ENCODE peak calls at places on chromosomes 5 and 9, in nine cellular contexts. Y is mammary epithelial cell; V is OCI-LY7; B is CD4-positive, CD25-positive, alpha-beta regulatory T cell; H is adrenal gland; K is PC-9; L is A549; P is transverse colon; O is breast epithelium. W is an unnamed sample.
A peak's percentile ranks its signal among the peaks of the same experiment; 100 is the strongest.

GRCh38 chr9:38343037-38343436 is 49.5 kb upstream of the ALDH1B1 start:
- DNase-seq in K (no peak), O (no peak), Y (no peak), H (no peak), L (no peak), P (no peak), V (no peak), B (no peak), W (no peak)

GRCh38 chr5:32552936-32553335 is 32.4 kb upstream of the SUB1 start:
- DNase-seq in L (no peak), P (no peak), H (no peak), K (no peak), V (no peak), B (no peak), O (no peak), Y (no peak), W (no peak)

GRCh38 chr9:124306098-124306735 is 48.5 kb downstream of the NEK6 start:
- DNase-seq in H (no peak), P (no peak), L (peak; percentile 75), V (no peak), O (no peak), B (no peak), K (peak; percentile 68), Y (peak; percentile 68), W (no peak)

GRCh38 chr9:93082841-93083411 is 13.1 kb upstream of the CARD19 start:
- DNase-seq in K (no peak), Y (no peak), L (no peak), B (no peak), P (no peak), V (no peak), O (peak; percentile 45), H (peak; percentile 12), W (peak; percentile 25)

GRCh38 chr5:110851357-110851756 is 112.5 kb downstream of the SLC25A46 start:
- DNase-seq in L (no peak), O (no peak), Y (peak; percentile 62), V (no peak), B (no peak), P (no peak), H (no peak), K (peak; percentile 39), W (no peak)

GRCh38 chr5:42721484-42721883 is 35.1 kb upstream of the CCDC152 start:
- DNase-seq in L (no peak), P (no peak), K (no peak), Y (no peak), H (no peak), B (no peak), V (no peak), O (no peak), W (no peak)

GRCh38 chr5:52856564-52856963 is 68.8 kb downstream of the ITGA1 start:
- DNase-seq in H (no peak), B (no peak), P (no peak), L (no peak), O (no peak), K (no peak), Y (peak; percentile 16), V (no peak), W (no peak)

GRCh38 chr5:45521067-45521466 is 175.1 kb downstream of the HCN1 start:
- DNase-seq in K (no peak), O (no peak), B (no peak), V (no peak), H (peak; percentile 42), L (peak; percentile 0), Y (no peak), P (peak; percentile 52), W (no peak)

GRCh38 chr5:132491368-132492364 is 1.1 kb upstream of the IRF1 start:
- DNase-seq in B (peak; percentile 25), O (no peak), K (no peak), H (no peak), P (peak; percentile 48), Y (no peak), V (no peak), L (no peak), W (peak; percentile 18)

GRCh38 chr9:106886111-106887046 is 23.4 kb downstream of the ZNF462 start:
- DNase-seq in L (no peak), H (no peak), P (no peak), K (no peak), O (no peak), Y (peak; percentile 89), V (no peak), B (no peak), W (no peak)

GRCh38 chr9:106885451-106885850 is 22.5 kb downstream of the ZNF462 start:
- DNase-seq in O (no peak), B (no peak), V (no peak), H (peak; percentile 56), K (no peak), Y (peak; percentile 93), L (peak; percentile 67), P (no peak), W (no peak)

GRCh38 chr9:106883626-106884190 is 20.7 kb downstream of the ZNF462 start:
- DNase-seq in H (no peak), B (no peak), K (peak; percentile 67), O (no peak), L (no peak), V (no peak), P (no peak), Y (no peak), W (no peak)

GRCh38 chr9:106888992-106889631 is 26.1 kb downstream of the ZNF462 start:
- DNase-seq in P (no peak), V (no peak), O (no peak), B (no peak), Y (peak; percentile 79), L (no peak), K (peak; percentile 58), H (no peak), W (no peak)

GRCh38 chr9:106887066-106887465 is 24.1 kb downstream of the ZNF462 start:
- DNase-seq in V (no peak), Y (peak; percentile 24), P (no peak), L (no peak), B (no peak), H (no peak), K (no peak), O (no peak), W (no peak)
- H3K4me1 ChIP-seq in V (no peaks in the 10 kb centered on the region), Y (peaks cover 84% of the 10 kb centered on the region), P (peaks cover 25% of the 10 kb centered on the region), L (peaks cover 55% of the 10 kb centered on the region), B (no peaks in the 10 kb centered on the region), H (peaks cover 32% of the 10 kb centered on the region), K (peaks cover 26% of the 10 kb centered on the region), O (peaks cover 6% of the 10 kb centered on the region), W (no peaks in the 10 kb centered on the region)

GRCh38 chr9:15422355-15423327 is at the start of gene SNAPC3:
- DNase-seq in B (peak; percentile 94), P (peak; percentile 97), K (peak; percentile 76), O (peak; percentile 89), V (peak; percentile 95), L (peak; percentile 95), H (peak; percentile 95), Y (peak; percentile 93), W (peak; percentile 86)

GRCh38 chr9:15423328-15423985 is 781 bp downstream of the SNAPC3 start:
- DNase-seq in V (peak; percentile 50), Y (peak; percentile 38), B (no peak), P (no peak), H (no peak), K (no peak), O (no peak), L (peak; percentile 13), W (no peak)

GRCh38 chr9:15420796-15421195 is 1.9 kb upstream of the SNAPC3 start:
- DNase-seq in H (no peak), K (no peak), V (no peak), B (no peak), L (no peak), O (no peak), P (no peak), Y (no peak), W (no peak)

GRCh38 chr9:15417626-15418025 is 5.0 kb upstream of the SNAPC3 start:
- DNase-seq in V (no peak), P (no peak), H (no peak), B (no peak), O (no peak), Y (no peak), L (no peak), K (no peak), W (no peak)

GRCh38 chr9:15421532-15421931 is 1.1 kb upstream of the SNAPC3 start:
- DNase-seq in V (no peak), K (no peak), Y (no peak), L (no peak), P (peak; percentile 32), H (no peak), B (no peak), O (no peak), W (no peak)
- H3K4me3 ChIP-seq in V (peak overlapping the region; percentile 90), K (no peak overlapping the region), Y (no peak overlapping the region), L (no peak overlapping the region), P (no peak overlapping the region), H (no peak overlapping the region), B (no peak overlapping the region), O (no peak overlapping the region), W (no peak overlapping the region)

GRCh38 chr5:62584395-62584794 is 5.8 kb downstream of the LRRC70 start:
- DNase-seq in L (no peak), Y (no peak), V (no peak), P (no peak), H (no peak), K (no peak), B (no peak), O (no peak), W (no peak)
- H3K4me1 ChIP-seq in L (peaks cover 4% of the 10 kb centered on the region), Y (no peaks in the 10 kb centered on the region), V (no peaks in the 10 kb centered on the region), P (no peaks in the 10 kb centered on the region), H (peaks cover 14% of the 10 kb centered on the region), K (peaks cover 9% of the 10 kb centered on the region), B (no peaks in the 10 kb centered on the region), O (no peaks in the 10 kb centered on the region), W (no peaks in the 10 kb centered on the region)

DNA sequence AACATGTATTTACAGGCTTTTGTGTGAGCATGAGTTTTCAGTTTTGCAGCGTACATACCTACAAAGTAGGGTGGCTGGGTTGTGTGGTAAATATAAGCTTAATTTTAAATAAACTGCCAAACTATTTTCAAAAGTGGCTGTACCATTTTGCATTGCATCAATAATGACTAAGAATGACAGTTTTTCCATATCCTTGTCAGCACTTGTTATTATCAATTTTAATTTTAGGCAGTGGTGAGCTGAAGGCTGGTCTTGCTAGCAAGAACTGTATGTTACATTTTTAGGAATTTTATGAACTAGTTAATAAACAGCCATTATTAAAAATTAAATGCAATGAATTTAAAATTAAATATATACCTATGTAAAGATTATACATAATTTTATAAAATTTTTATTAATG is 6.6 kb downstream of the SNX2 start:
- DNase-seq in L (no peak), P (no peak), B (no peak), K (no peak), O (no peak), Y (no peak), V (no peak), H (no peak), W (no peak)
- H3K4me3 ChIP-seq in L (no peak overlapping the region), P (no peak overlapping the region), B (no peak overlapping the region), K (no peak overlapping the region), O (no peak overlapping the region), Y (no peak overlapping the region), V (no peak overlapping the region), H (no peak overlapping the region), W (no peak overlapping the region)

GRCh38 chr9:131422241-131422792 is 28.4 kb downstream of the PRRC2B start:
- DNase-seq in V (no peak), H (peak; percentile 73), L (peak; percentile 49), P (no peak), Y (peak; percentile 49), B (no peak), O (peak; percentile 72), K (peak; percentile 59), W (no peak)
- H3K4me1 ChIP-seq in V (peaks cover 6% of the 10 kb centered on the region), H (peaks cover 66% of the 10 kb centered on the region), L (peaks cover 66% of the 10 kb centered on the region), P (peaks cover 61% of the 10 kb centered on the region), Y (peaks cover 53% of the 10 kb centered on the region), B (peaks cover 57% of the 10 kb centered on the region), O (peaks cover 58% of the 10 kb centered on the region), K (peaks cover 43% of the 10 kb centered on the region), W (peaks cover 55% of the 10 kb centered on the region)

W was measured in naive thymus-derived CD4-positive, alpha-beta T cell.